ENCODE peak calls at places on chromosomes 12 and 14, in six cellular contexts. A is SK-N-SH, X is GM12891, W is HCT116, Y is GM23338, H is transverse colon. Q is an unnamed sample.

GRCh38 chr14:49594347-49595089 is 4.2 kb upstream of the LRR1 start:
- DNase-seq in A (no peak), X (no peak), W (no peak), Y (no peak), H (peak), Q (no peak)

GRCh38 chr12:58529114-58529665 is 391.1 kb downstream of the LRIG3 start:
- DNase-seq in A (no peak), X (no peak), W (no peak), Y (no peak), H (no peak), Q (no peak)

GRCh38 chr12:93183940-93184663 is 193.6 kb upstream of the NUDT4 start:
- DNase-seq in A (peak), X (peak), W (no peak), Y (no peak), H (no peak), Q (no peak)

GRCh38 chr14:76647699-76648298 is 113.5 kb upstream of the VASH1 start:
- DNase-seq in A (peak), X (peak), W (peak), Y (peak), H (peak), Q (peak)

GRCh38 chr12:3293446-3294161 is 197.4 kb upstream of the PRMT8 start:
- DNase-seq in A (no peak), X (no peak), W (no peak), Y (no peak), H (no peak), Q (no peak)

GRCh38 chr12:46372852-46373302 is 304 bp upstream of the SLC38A2 start:
- DNase-seq in A (peak), X (no peak), W (no peak), Y (peak), H (no peak), Q (no peak)

GRCh38 chr12:33222357-33222756 is 217.3 kb downstream of the SYT10 start:
- DNase-seq in A (no peak), X (no peak), W (no peak), Y (peak), H (no peak), Q (no peak)

GRCh38 chr12:95943231-95943842 is at the start of gene AMDHD1:
- DNase-seq in A (peak), X (peak), W (peak), Y (peak), H (peak), Q (peak)

GRCh38 chr12:12008931-12009611 is 61.7 kb upstream of the BCL2L14 start:
- DNase-seq in A (no peak), X (no peak), W (no peak), Y (peak), H (no peak), Q (no peak)

GRCh38 chr12:69071091-69071370 is 138.1 kb upstream of the CPM start:
- DNase-seq in A (no peak), X (no peak), W (no peak), Y (no peak), H (no peak), Q (no peak)

GRCh38 chr12:53736602-53737493 is 9.6 kb upstream of the CALCOCO1 start:
- DNase-seq in A (no peak), X (no peak), W (no peak), Y (no peak), H (no peak), Q (no peak)

GRCh38 chr12:510071-510825 is 50.5 kb downstream of the B4GALNT3 start:
- DNase-seq in A (peak), X (no peak), W (no peak), Y (peak), H (peak), Q (peak)

GRCh38 chr12:79983492-79983891 is 48.6 kb upstream of the PPP1R12A start:
- DNase-seq in A (no peak), X (no peak), W (no peak), Y (no peak), H (no peak), Q (no peak)

GRCh38 chr14:79419571-79420327 is 791.6 kb downstream of the DIO2 start:
- DNase-seq in A (no peak), X (no peak), W (no peak), Y (no peak), H (no peak), Q (no peak)

GRCh38 chr12:62679569-62679968 is 212.9 kb downstream of the MON2 start:
- DNase-seq in A (no peak), X (no peak), W (no peak), Y (no peak), H (no peak), Q (no peak)

GRCh38 chr12:50840809-50841487 is 1.8 kb upstream of the TMPRSS12 start:
- DNase-seq in A (no peak), X (no peak), W (no peak), Y (no peak), H (no peak), Q (no peak)

GRCh38 chr14:90540437-90540836 is 143.6 kb downstream of the CALM1 start:
- DNase-seq in A (no peak), X (no peak), W (no peak), Y (no peak), H (no peak), Q (no peak)

GRCh38 chr14:60768602-60769001 is 34.0 kb downstream of the MNAT1 start:
- DNase-seq in A (no peak), X (no peak), W (no peak), Y (no peak), H (no peak), Q (no peak)

GRCh38 chr12:108689314-108690190 is 41.8 kb downstream of the CORO1C start:
- DNase-seq in A (no peak), X (no peak), W (peak), Y (no peak), H (peak), Q (peak)

GRCh38 chr14:105536691-105537579 is 10.6 kb downstream of the TMEM121 start:
- DNase-seq in A (peak), X (no peak), W (no peak), Y (no peak), H (no peak), Q (peak)

GRCh38 chr14:91218041-91218440 is 26.5 kb downstream of the GPR68 start:
- DNase-seq in A (no peak), X (no peak), W (no peak), Y (no peak), H (no peak), Q (no peak)

GRCh38 chr12:98575013-98575412 is 18.5 kb upstream of the SLC25A3 start:
- DNase-seq in A (no peak), X (no peak), W (no peak), Y (no peak), H (no peak), Q (no peak)

GRCh38 chr12:69687390-69687789 is 11.7 kb downstream of the BEST3 start:
- DNase-seq in A (no peak), X (no peak), W (no peak), Y (no peak), H (no peak), Q (no peak)

GRCh38 chr14:69079188-69079742 is 73.7 kb downstream of the DCAF5 start:
- DNase-seq in A (no peak), X (no peak), W (no peak), Y (peak), H (no peak), Q (no peak)
- TF ChIP-seq POLR2AphosphoS5 in A (no peak), X (no peak), W (no peak), Y (no peak), H (no peak), Q (peak)

GRCh38 chr12:124647316-124647715 is 79.9 kb upstream of the NCOR2 start:
- DNase-seq in A (no peak), X (no peak), W (no peak), Y (no peak), H (no peak), Q (no peak)

GRCh38 chr12:124651508-124652273 is 84.3 kb upstream of the NCOR2 start:
- DNase-seq in A (peak), X (no peak), W (no peak), Y (no peak), H (no peak), Q (no peak)

GRCh38 chr12:124646385-124647230 is 79.2 kb upstream of the NCOR2 start:
- DNase-seq in A (no peak), X (peak), W (no peak), Y (peak), H (no peak), Q (no peak)

GRCh38 chr12:124650912-124651311 is 83.5 kb upstream of the NCOR2 start:
- DNase-seq in A (no peak), X (no peak), W (no peak), Y (no peak), H (no peak), Q (no peak)

GRCh38 chr12:124648710-124649384 is 81.4 kb upstream of the NCOR2 start:
- DNase-seq in A (no peak), X (no peak), W (no peak), Y (no peak), H (no peak), Q (no peak)
- TF ChIP-seq POLR2AphosphoS5 in A (no peak), X (no peak), W (no peak), Y (no peak), H (no peak), Q (no peak)

GRCh38 chr14:73753887-73754880 is 40.0 kb upstream of the PNMA1 start:
- DNase-seq in A (no peak), X (no peak), W (no peak), Y (no peak), H (peak), Q (no peak)

GRCh38 chr14:73750161-73750901 is 36.1 kb upstream of the PNMA1 start:
- DNase-seq in A (no peak), X (no peak), W (no peak), Y (no peak), H (no peak), Q (peak)

GRCh38 chr14:73753043-73753886 is 39.1 kb upstream of the PNMA1 start:
- DNase-seq in A (peak), X (no peak), W (no peak), Y (no peak), H (peak), Q (no peak)

GRCh38 chr14:73751157-73751691 is 37.0 kb upstream of the PNMA1 start:
- DNase-seq in A (no peak), X (no peak), W (no peak), Y (no peak), H (peak), Q (no peak)

GRCh38 chr14:73752297-73752992 is 38.3 kb upstream of the PNMA1 start:
- DNase-seq in A (peak), X (no peak), W (no peak), Y (peak), H (peak), Q (peak)
- TF ChIP-seq POLR2AphosphoS5 in A (no peak), X (peak), W (no peak), Y (no peak), H (peak), Q (peak)

DNA sequence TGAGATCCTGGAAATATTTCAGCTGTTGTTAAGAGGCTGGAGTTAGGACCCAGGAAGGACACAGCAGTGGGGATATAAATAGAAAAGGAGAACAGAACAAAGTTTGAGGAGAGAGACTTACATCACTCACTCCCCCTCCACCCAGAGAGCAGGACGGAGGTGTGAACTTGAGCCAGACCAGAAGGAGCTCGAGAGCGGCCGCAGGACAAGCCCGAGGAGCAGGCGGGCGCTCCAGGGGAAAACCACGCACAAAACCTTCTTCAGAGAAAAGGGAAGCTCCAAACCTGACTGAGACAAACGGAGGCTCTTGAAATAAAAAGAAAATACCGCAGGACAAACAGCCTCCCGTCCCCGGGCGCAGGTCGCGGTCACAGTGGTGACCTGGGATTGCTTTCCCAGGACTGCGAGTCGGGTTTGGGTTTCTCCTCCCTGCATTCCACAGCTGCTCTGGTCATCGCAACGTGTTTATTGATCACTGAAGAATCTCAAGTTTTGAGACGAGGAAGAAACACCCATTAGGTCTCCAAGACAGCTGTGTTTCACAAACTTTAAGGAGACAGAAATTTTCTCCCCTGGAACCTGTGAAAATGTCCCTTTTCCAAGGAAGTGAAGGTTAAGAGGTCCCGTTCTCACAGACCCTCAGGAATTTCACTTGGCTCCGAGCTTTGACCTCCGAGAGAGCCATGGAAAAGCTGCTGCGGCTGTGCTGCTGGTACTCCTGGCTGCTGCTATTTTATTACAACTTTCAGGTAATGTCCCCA is at the start of gene ADGRD1:
- DNase-seq in A (no peak), X (no peak), W (no peak), Y (peak), H (peak), Q (no peak)
- TF ChIP-seq POLR2AphosphoS5 in A (no peak), X (no peak), W (no peak), Y (no peak), H (peak), Q (no peak)

GRCh38 chr14:93797536-93797935 is 9.3 kb upstream of the PRIMA1 start:
- DNase-seq in A (no peak), X (no peak), W (no peak), Y (no peak), H (no peak), Q (peak)

GRCh38 chr14:93804654-93805053 is 16.4 kb upstream of the PRIMA1 start:
- DNase-seq in A (no peak), X (no peak), W (no peak), Y (peak), H (no peak), Q (no peak)

GRCh38 chr14:93797071-93797470 is 8.8 kb upstream of the PRIMA1 start:
- DNase-seq in A (no peak), X (no peak), W (no peak), Y (no peak), H (no peak), Q (peak)

GRCh38 chr14:93799617-93800016 is 11.3 kb upstream of the PRIMA1 start:
- DNase-seq in A (no peak), X (no peak), W (no peak), Y (no peak), H (no peak), Q (no peak)

GRCh38 chr14:93800038-93800937 is 12.0 kb upstream of the PRIMA1 start:
- DNase-seq in A (no peak), X (no peak), W (no peak), Y (no peak), H (no peak), Q (peak)
- TF ChIP-seq POLR2AphosphoS5 in A (no peak), X (no peak), W (no peak), Y (no peak), H (peak), Q (no peak)